ENCODE peak calls at places on chromosomes 16 and 17, in ten cellular contexts. One of them, this sample, is unnamed.

GRCh38 chr16:15811778-15812750 is 44.8 kb downstream of the MYH11 start:
- DNase-seq in neuronal stem cell: peak
- DNase-seq in cardiac muscle cell: peak
- DNase-seq in SJSA1: peak
- DNase-seq in tibial artery: peak
- DNase-seq in breast epithelium: peak
- DNase-seq in fibroblast of lung: peak
- DNase-seq in effector memory CD4-positive, alpha-beta T cell: no peak
- DNase-seq in lower lobe of right lung: no peak
- DNase-seq in brain microvascular endothelial cell: peak
- DNase-seq in this sample: no peak

GRCh38 chr16:2451851-2452320 is 8.0 kb upstream of the TEDC2 start:
- DNase-seq in neuronal stem cell: no peak
- DNase-seq in cardiac muscle cell: no peak
- DNase-seq in SJSA1: no peak
- DNase-seq in tibial artery: no peak
- DNase-seq in breast epithelium: no peak
- DNase-seq in fibroblast of lung: no peak
- DNase-seq in effector memory CD4-positive, alpha-beta T cell: no peak
- DNase-seq in lower lobe of right lung: no peak
- DNase-seq in brain microvascular endothelial cell: no peak
- DNase-seq in this sample: no peak

GRCh38 chr16:57576429-57576870 is 34.0 kb downstream of the ADGRG5 start:
- DNase-seq in neuronal stem cell: peak
- DNase-seq in cardiac muscle cell: peak
- DNase-seq in SJSA1: peak
- DNase-seq in tibial artery: peak
- DNase-seq in breast epithelium: peak
- DNase-seq in fibroblast of lung: peak
- DNase-seq in effector memory CD4-positive, alpha-beta T cell: peak
- DNase-seq in lower lobe of right lung: peak
- DNase-seq in brain microvascular endothelial cell: peak
- DNase-seq in this sample: peak

GRCh38 chr16:84024854-84025253 is 17.7 kb downstream of the SLC38A8 start:
- DNase-seq in neuronal stem cell: no peak
- DNase-seq in cardiac muscle cell: no peak
- DNase-seq in SJSA1: no peak
- DNase-seq in tibial artery: no peak
- DNase-seq in breast epithelium: no peak
- DNase-seq in fibroblast of lung: peak
- DNase-seq in effector memory CD4-positive, alpha-beta T cell: no peak
- DNase-seq in lower lobe of right lung: no peak
- DNase-seq in brain microvascular endothelial cell: peak
- DNase-seq in this sample: no peak

GRCh38 chr17:48645639-48646182 is 19.6 kb upstream of the HOXB9 start:
- DNase-seq in neuronal stem cell: no peak
- DNase-seq in cardiac muscle cell: no peak
- DNase-seq in SJSA1: no peak
- DNase-seq in tibial artery: no peak
- DNase-seq in breast epithelium: no peak
- DNase-seq in fibroblast of lung: no peak
- DNase-seq in effector memory CD4-positive, alpha-beta T cell: no peak
- DNase-seq in lower lobe of right lung: no peak
- DNase-seq in brain microvascular endothelial cell: no peak
- DNase-seq in this sample: no peak

GRCh38 chr17:47987240-47987835 is 16.4 kb downstream of the CDK5RAP3 start:
- DNase-seq in neuronal stem cell: peak
- DNase-seq in cardiac muscle cell: no peak
- DNase-seq in SJSA1: no peak
- DNase-seq in tibial artery: no peak
- DNase-seq in breast epithelium: no peak
- DNase-seq in fibroblast of lung: no peak
- DNase-seq in effector memory CD4-positive, alpha-beta T cell: no peak
- DNase-seq in lower lobe of right lung: no peak
- DNase-seq in brain microvascular endothelial cell: no peak
- DNase-seq in this sample: no peak

GRCh38 chr17:182164-182751 is 808 bp upstream of the DOC2B start:
- DNase-seq in neuronal stem cell: no peak
- DNase-seq in cardiac muscle cell: no peak
- DNase-seq in SJSA1: no peak
- DNase-seq in tibial artery: no peak
- DNase-seq in breast epithelium: peak
- DNase-seq in fibroblast of lung: no peak
- DNase-seq in effector memory CD4-positive, alpha-beta T cell: no peak
- DNase-seq in lower lobe of right lung: peak
- DNase-seq in brain microvascular endothelial cell: no peak
- DNase-seq in this sample: no peak

GRCh38 chr17:2814499-2815341 is 18.5 kb downstream of the RAP1GAP2 start:
- DNase-seq in neuronal stem cell: no peak
- DNase-seq in cardiac muscle cell: no peak
- DNase-seq in SJSA1: no peak
- DNase-seq in tibial artery: no peak
- DNase-seq in breast epithelium: no peak
- DNase-seq in fibroblast of lung: no peak
- DNase-seq in effector memory CD4-positive, alpha-beta T cell: peak
- DNase-seq in lower lobe of right lung: peak
- DNase-seq in brain microvascular endothelial cell: no peak
- DNase-seq in this sample: peak

GRCh38 chr17:81715107-81715871 is 3.2 kb downstream of the SLC25A10 start:
- DNase-seq in neuronal stem cell: no peak
- DNase-seq in cardiac muscle cell: no peak
- DNase-seq in SJSA1: no peak
- DNase-seq in tibial artery: no peak
- DNase-seq in breast epithelium: no peak
- DNase-seq in fibroblast of lung: no peak
- DNase-seq in effector memory CD4-positive, alpha-beta T cell: no peak
- DNase-seq in lower lobe of right lung: no peak
- DNase-seq in brain microvascular endothelial cell: no peak
- DNase-seq in this sample: no peak

GRCh38 chr17:81717766-81718089 is 5.6 kb downstream of the SLC25A10 start:
- DNase-seq in neuronal stem cell: no peak
- DNase-seq in cardiac muscle cell: no peak
- DNase-seq in SJSA1: no peak
- DNase-seq in tibial artery: no peak
- DNase-seq in breast epithelium: no peak
- DNase-seq in fibroblast of lung: no peak
- DNase-seq in effector memory CD4-positive, alpha-beta T cell: no peak
- DNase-seq in lower lobe of right lung: no peak
- DNase-seq in brain microvascular endothelial cell: no peak
- DNase-seq in this sample: no peak

GRCh38 chr17:81715872-81716673 is 4.0 kb downstream of the SLC25A10 start:
- DNase-seq in neuronal stem cell: no peak
- DNase-seq in cardiac muscle cell: no peak
- DNase-seq in SJSA1: no peak
- DNase-seq in tibial artery: no peak
- DNase-seq in breast epithelium: no peak
- DNase-seq in fibroblast of lung: no peak
- DNase-seq in effector memory CD4-positive, alpha-beta T cell: no peak
- DNase-seq in lower lobe of right lung: peak
- DNase-seq in brain microvascular endothelial cell: no peak
- DNase-seq in this sample: no peak

GRCh38 chr17:81717049-81717765 is 5.1 kb downstream of the SLC25A10 start:
- DNase-seq in neuronal stem cell: no peak
- DNase-seq in cardiac muscle cell: no peak
- DNase-seq in SJSA1: no peak
- DNase-seq in tibial artery: no peak
- DNase-seq in breast epithelium: no peak
- DNase-seq in fibroblast of lung: no peak
- DNase-seq in effector memory CD4-positive, alpha-beta T cell: no peak
- DNase-seq in lower lobe of right lung: no peak
- DNase-seq in brain microvascular endothelial cell: no peak
- DNase-seq in this sample: no peak

DNA sequence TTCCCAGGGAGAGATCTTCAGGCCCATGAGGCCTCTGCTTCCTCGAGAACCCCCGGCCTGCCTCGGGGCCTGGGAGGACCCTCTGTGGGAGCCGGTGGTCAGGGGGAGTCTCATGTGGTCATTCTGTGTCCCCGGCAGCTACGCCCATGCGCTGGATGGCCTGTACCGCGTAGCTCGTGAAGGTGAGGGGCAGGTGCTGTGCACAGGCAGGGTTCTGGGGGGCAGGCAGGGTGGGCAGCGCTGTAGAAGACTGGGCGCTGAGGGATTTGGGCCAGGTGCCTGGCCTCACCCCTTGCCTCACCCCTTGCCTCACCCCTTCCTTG is 4.6 kb downstream of the SLC25A10 start:
- DNase-seq in neuronal stem cell: no peak
- DNase-seq in cardiac muscle cell: no peak
- DNase-seq in SJSA1: no peak
- DNase-seq in tibial artery: no peak
- DNase-seq in breast epithelium: no peak
- DNase-seq in fibroblast of lung: no peak
- DNase-seq in effector memory CD4-positive, alpha-beta T cell: no peak
- DNase-seq in lower lobe of right lung: peak
- DNase-seq in brain microvascular endothelial cell: no peak
- DNase-seq in this sample: no peak
- H3K27ac ChIP-seq in neuronal stem cell: no peak
- H3K27ac ChIP-seq in cardiac muscle cell: no peak
- H3K27ac ChIP-seq in SJSA1: no peak
- H3K27ac ChIP-seq in tibial artery: no peak
- H3K27ac ChIP-seq in breast epithelium: no peak
- H3K27ac ChIP-seq in fibroblast of lung: no peak
- H3K27ac ChIP-seq in effector memory CD4-positive, alpha-beta T cell: no peak
- H3K27ac ChIP-seq in lower lobe of right lung: no peak
- H3K27ac ChIP-seq in brain microvascular endothelial cell: no peak
- H3K27ac ChIP-seq in this sample: no peak

GRCh38 chr17:74893936-74894671 is 671 bp upstream of the FADS6 start:
- DNase-seq in neuronal stem cell: no peak
- DNase-seq in cardiac muscle cell: no peak
- DNase-seq in SJSA1: no peak
- DNase-seq in tibial artery: no peak
- DNase-seq in breast epithelium: no peak
- DNase-seq in fibroblast of lung: no peak
- DNase-seq in effector memory CD4-positive, alpha-beta T cell: no peak
- DNase-seq in lower lobe of right lung: no peak
- DNase-seq in brain microvascular endothelial cell: no peak
- DNase-seq in this sample: no peak
- H3K4me3 ChIP-seq in neuronal stem cell: no peak
- H3K4me3 ChIP-seq in cardiac muscle cell: peak
- H3K4me3 ChIP-seq in SJSA1: no peak
- H3K4me3 ChIP-seq in tibial artery: peak
- H3K4me3 ChIP-seq in breast epithelium: peak
- H3K4me3 ChIP-seq in fibroblast of lung: no peak
- H3K4me3 ChIP-seq in effector memory CD4-positive, alpha-beta T cell: no peak
- H3K4me3 ChIP-seq in lower lobe of right lung: peak
- H3K4me3 ChIP-seq in brain microvascular endothelial cell: no peak
- H3K4me3 ChIP-seq in this sample: no peak

GRCh38 chr16:52567193-52567592 is 20.2 kb upstream of the TOX3 start:
- DNase-seq in neuronal stem cell: no peak
- DNase-seq in cardiac muscle cell: peak
- DNase-seq in SJSA1: no peak
- DNase-seq in tibial artery: no peak
- DNase-seq in breast epithelium: no peak
- DNase-seq in fibroblast of lung: no peak
- DNase-seq in effector memory CD4-positive, alpha-beta T cell: no peak
- DNase-seq in lower lobe of right lung: no peak
- DNase-seq in brain microvascular endothelial cell: no peak
- DNase-seq in this sample: no peak
- H3K27ac ChIP-seq in neuronal stem cell: no peak
- H3K27ac ChIP-seq in cardiac muscle cell: no peak
- H3K27ac ChIP-seq in SJSA1: no peak
- H3K27ac ChIP-seq in tibial artery: no peak
- H3K27ac ChIP-seq in breast epithelium: no peak
- H3K27ac ChIP-seq in fibroblast of lung: no peak
- H3K27ac ChIP-seq in effector memory CD4-positive, alpha-beta T cell: no peak
- H3K27ac ChIP-seq in lower lobe of right lung: no peak
- H3K27ac ChIP-seq in brain microvascular endothelial cell: no peak
- H3K27ac ChIP-seq in this sample: no peak

GRCh38 chr16:588889-589657 is 793 bp upstream of the RAB40C start:
- DNase-seq in neuronal stem cell: peak
- DNase-seq in cardiac muscle cell: peak
- DNase-seq in SJSA1: peak
- DNase-seq in tibial artery: peak
- DNase-seq in breast epithelium: peak
- DNase-seq in fibroblast of lung: peak
- DNase-seq in effector memory CD4-positive, alpha-beta T cell: peak
- DNase-seq in lower lobe of right lung: peak
- DNase-seq in brain microvascular endothelial cell: peak
- DNase-seq in this sample: peak
- H3K4me3 ChIP-seq in neuronal stem cell: peak
- H3K4me3 ChIP-seq in cardiac muscle cell: peak
- H3K4me3 ChIP-seq in SJSA1: peak
- H3K4me3 ChIP-seq in tibial artery: peak
- H3K4me3 ChIP-seq in breast epithelium: peak
- H3K4me3 ChIP-seq in fibroblast of lung: peak
- H3K4me3 ChIP-seq in effector memory CD4-positive, alpha-beta T cell: peak
- H3K4me3 ChIP-seq in lower lobe of right lung: peak
- H3K4me3 ChIP-seq in brain microvascular endothelial cell: peak
- H3K4me3 ChIP-seq in this sample: peak

GRCh38 chr16:61681673-61682072 is 354.6 kb downstream of the CDH8 start:
- DNase-seq in neuronal stem cell: no peak
- DNase-seq in cardiac muscle cell: no peak
- DNase-seq in SJSA1: no peak
- DNase-seq in tibial artery: no peak
- DNase-seq in breast epithelium: no peak
- DNase-seq in fibroblast of lung: no peak
- DNase-seq in effector memory CD4-positive, alpha-beta T cell: no peak
- DNase-seq in lower lobe of right lung: no peak
- DNase-seq in brain microvascular endothelial cell: no peak
- DNase-seq in this sample: no peak
- H3K27ac ChIP-seq in neuronal stem cell: no peak
- H3K27ac ChIP-seq in cardiac muscle cell: no peak
- H3K27ac ChIP-seq in SJSA1: no peak
- H3K27ac ChIP-seq in tibial artery: no peak
- H3K27ac ChIP-seq in breast epithelium: no peak
- H3K27ac ChIP-seq in fibroblast of lung: no peak
- H3K27ac ChIP-seq in effector memory CD4-positive, alpha-beta T cell: no peak
- H3K27ac ChIP-seq in lower lobe of right lung: no peak
- H3K27ac ChIP-seq in brain microvascular endothelial cell: no peak
- H3K27ac ChIP-seq in this sample: no peak

GRCh38 chr17:7374353-7374752 is 6.5 kb upstream of the TNK1 start:
- DNase-seq in neuronal stem cell: no peak
- DNase-seq in cardiac muscle cell: no peak
- DNase-seq in SJSA1: no peak
- DNase-seq in tibial artery: no peak
- DNase-seq in breast epithelium: no peak
- DNase-seq in fibroblast of lung: no peak
- DNase-seq in effector memory CD4-positive, alpha-beta T cell: no peak
- DNase-seq in lower lobe of right lung: no peak
- DNase-seq in brain microvascular endothelial cell: no peak
- DNase-seq in this sample: no peak
- H3K4me3 ChIP-seq in neuronal stem cell: no peak
- H3K4me3 ChIP-seq in cardiac muscle cell: no peak
- H3K4me3 ChIP-seq in SJSA1: no peak
- H3K4me3 ChIP-seq in tibial artery: no peak
- H3K4me3 ChIP-seq in breast epithelium: no peak
- H3K4me3 ChIP-seq in fibroblast of lung: no peak
- H3K4me3 ChIP-seq in effector memory CD4-positive, alpha-beta T cell: no peak
- H3K4me3 ChIP-seq in lower lobe of right lung: no peak
- H3K4me3 ChIP-seq in brain microvascular endothelial cell: no peak
- H3K4me3 ChIP-seq in this sample: no peak

DNA sequence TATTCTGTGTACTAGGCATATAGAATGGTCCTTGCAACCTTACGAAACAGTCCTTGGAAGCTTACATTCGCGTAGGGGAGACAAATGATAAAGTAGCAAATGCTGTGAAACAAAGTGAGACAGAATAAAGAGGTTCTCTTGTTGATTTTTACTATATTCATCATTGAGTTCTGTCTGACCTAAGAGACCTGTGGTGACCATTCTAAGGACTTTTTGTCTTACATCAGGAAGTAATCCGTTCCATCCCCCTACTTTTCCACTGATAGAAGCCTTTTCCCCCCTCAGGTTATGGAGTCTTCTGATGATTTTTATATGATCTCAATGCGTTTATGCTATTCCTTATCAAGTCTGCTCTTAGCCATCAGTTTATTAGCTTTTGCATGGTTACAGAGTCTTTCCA is 66.8 kb upstream of the RASL10B start:
- DNase-seq in neuronal stem cell: no peak
- DNase-seq in cardiac muscle cell: no peak
- DNase-seq in SJSA1: no peak
- DNase-seq in tibial artery: no peak
- DNase-seq in breast epithelium: no peak
- DNase-seq in fibroblast of lung: no peak
- DNase-seq in effector memory CD4-positive, alpha-beta T cell: no peak
- DNase-seq in lower lobe of right lung: no peak
- DNase-seq in brain microvascular endothelial cell: no peak
- DNase-seq in this sample: no peak
- H3K27ac ChIP-seq in neuronal stem cell: no peak
- H3K27ac ChIP-seq in cardiac muscle cell: no peak
- H3K27ac ChIP-seq in SJSA1: no peak
- H3K27ac ChIP-seq in tibial artery: no peak
- H3K27ac ChIP-seq in breast epithelium: no peak
- H3K27ac ChIP-seq in fibroblast of lung: no peak
- H3K27ac ChIP-seq in effector memory CD4-positive, alpha-beta T cell: no peak
- H3K27ac ChIP-seq in lower lobe of right lung: no peak
- H3K27ac ChIP-seq in brain microvascular endothelial cell: no peak
- H3K27ac ChIP-seq in this sample: no peak

This sample was measured in CD4-positive, alpha-beta memory T cell.